ENCODE peak calls at places on chromosomes 6 and 20, in four cellular contexts. One of them, this sample, is unnamed.

GRCh38 chr6:3294921-3295871 is 36.4 kb downstream of the PSMG4 start:
- DNase-seq in HL-60: no peak
- DNase-seq in HepG2: peak
- DNase-seq in GM23338: peak
- DNase-seq in this sample: no peak

GRCh38 chr6:107704377-107705013 is 119.6 kb downstream of the SCML4 start:
- DNase-seq in HL-60: peak
- DNase-seq in HepG2: peak
- DNase-seq in GM23338: peak
- DNase-seq in this sample: peak

GRCh38 chr6:8536122-8536521 is 100.8 kb upstream of the SLC35B3 start:
- DNase-seq in HL-60: no peak
- DNase-seq in HepG2: no peak
- DNase-seq in GM23338: no peak
- DNase-seq in this sample: no peak

GRCh38 chr20:50794846-50795634 is at the start of gene BCAS4:
- DNase-seq in HL-60: peak
- DNase-seq in HepG2: peak
- DNase-seq in GM23338: peak
- DNase-seq in this sample: peak

GRCh38 chr6:168326294-168327261 is 7.0 kb upstream of the DACT2 start:
- DNase-seq in HL-60: no peak
- DNase-seq in HepG2: peak
- DNase-seq in GM23338: peak
- DNase-seq in this sample: no peak

GRCh38 chr6:113288409-113288808 is 568.7 kb upstream of the MARCKS start:
- DNase-seq in HL-60: no peak
- DNase-seq in HepG2: no peak
- DNase-seq in GM23338: no peak
- DNase-seq in this sample: no peak

GRCh38 chr6:128630213-128630612 is 109.8 kb upstream of the PTPRK start:
- DNase-seq in HL-60: no peak
- DNase-seq in HepG2: no peak
- DNase-seq in GM23338: no peak
- DNase-seq in this sample: no peak

GRCh38 chr6:4903751-4904370 is 100.0 kb downstream of the RPP40 start:
- DNase-seq in HL-60: no peak
- DNase-seq in HepG2: no peak
- DNase-seq in GM23338: no peak
- DNase-seq in this sample: no peak

GRCh38 chr6:3520541-3521220 is 63.8 kb upstream of the SLC22A23 start:
- DNase-seq in HL-60: no peak
- DNase-seq in HepG2: no peak
- DNase-seq in GM23338: no peak
- DNase-seq in this sample: no peak

GRCh38 chr20:47768016-47768953 is 17.0 kb downstream of the SULF2 start:
- DNase-seq in HL-60: no peak
- DNase-seq in HepG2: no peak
- DNase-seq in GM23338: no peak
- DNase-seq in this sample: no peak

GRCh38 chr6:17054647-17055046 is 47.2 kb upstream of the STMND1 start:
- DNase-seq in HL-60: no peak
- DNase-seq in HepG2: no peak
- DNase-seq in GM23338: no peak
- DNase-seq in this sample: no peak

GRCh38 chr20:24149881-24150307 is 161.3 kb upstream of the GGTLC1 start:
- DNase-seq in HL-60: no peak
- DNase-seq in HepG2: peak
- DNase-seq in GM23338: peak
- DNase-seq in this sample: peak

GRCh38 chr6:84615113-84615850 is 149.1 kb downstream of the TBX18 start:
- DNase-seq in HL-60: no peak
- DNase-seq in HepG2: no peak
- DNase-seq in GM23338: no peak
- DNase-seq in this sample: no peak

GRCh38 chr6:155623450-155624178 is 168.0 kb upstream of the NOX3 start:
- DNase-seq in HL-60: no peak
- DNase-seq in HepG2: no peak
- DNase-seq in GM23338: peak
- DNase-seq in this sample: no peak

GRCh38 chr6:39362487-39362865 is 40.0 kb upstream of the KCNK16 start:
- DNase-seq in HL-60: no peak
- DNase-seq in HepG2: no peak
- DNase-seq in GM23338: peak
- DNase-seq in this sample: no peak

GRCh38 chr6:130578713-130579112 is 212.9 kb downstream of the TMEM200A start:
- DNase-seq in HL-60: no peak
- DNase-seq in HepG2: no peak
- DNase-seq in GM23338: no peak
- DNase-seq in this sample: no peak

GRCh38 chr20:22402990-22403859 is 181.1 kb downstream of the FOXA2 start:
- DNase-seq in HL-60: no peak
- DNase-seq in HepG2: peak
- DNase-seq in GM23338: peak
- DNase-seq in this sample: no peak

GRCh38 chr6:10801224-10801848 is 37.0 kb downstream of the MAK start:
- DNase-seq in HL-60: peak
- DNase-seq in HepG2: peak
- DNase-seq in GM23338: peak
- DNase-seq in this sample: peak

GRCh38 chr6:142945446-142946180 is 637 bp upstream of the HIVEP2 start:
- DNase-seq in HL-60: peak
- DNase-seq in HepG2: no peak
- DNase-seq in GM23338: peak
- DNase-seq in this sample: peak

GRCh38 chr6:31197559-31198305 is 27.2 kb upstream of the POU5F1 start:
- DNase-seq in HL-60: peak
- DNase-seq in HepG2: peak
- DNase-seq in GM23338: peak
- DNase-seq in this sample: peak

GRCh38 chr6:159961523-159961922 is 7.4 kb upstream of the IGF2R start:
- DNase-seq in HL-60: peak
- DNase-seq in HepG2: no peak
- DNase-seq in GM23338: no peak
- DNase-seq in this sample: no peak

GRCh38 chr6:63671098-63671754 is 35.6 kb downstream of the PHF3 start:
- DNase-seq in HL-60: no peak
- DNase-seq in HepG2: peak
- DNase-seq in GM23338: no peak
- DNase-seq in this sample: no peak

GRCh38 chr6:64013061-64013410 is 377.4 kb downstream of the PHF3 start:
- DNase-seq in HL-60: no peak
- DNase-seq in HepG2: no peak
- DNase-seq in GM23338: no peak
- DNase-seq in this sample: no peak

GRCh38 chr20:47788741-47789080 is 3.4 kb upstream of the SULF2 start:
- DNase-seq in HL-60: no peak
- DNase-seq in HepG2: no peak
- DNase-seq in GM23338: no peak
- DNase-seq in this sample: no peak

GRCh38 chr20:19181552-19181951 is 30.9 kb upstream of the SLC24A3 start:
- DNase-seq in HL-60: no peak
- DNase-seq in HepG2: no peak
- DNase-seq in GM23338: no peak
- DNase-seq in this sample: no peak

GRCh38 chr6:57242505-57242904 is 20.4 kb upstream of the RAB23 start:
- DNase-seq in HL-60: no peak
- DNase-seq in HepG2: peak
- DNase-seq in GM23338: no peak
- DNase-seq in this sample: no peak

GRCh38 chr6:47700051-47700450 is 1.7 kb downstream of the ADGRF4 start:
- DNase-seq in HL-60: no peak
- DNase-seq in HepG2: no peak
- DNase-seq in GM23338: no peak
- DNase-seq in this sample: no peak

GRCh38 chr20:8431538-8432434 is 299.7 kb downstream of the PLCB1 start:
- DNase-seq in HL-60: no peak
- DNase-seq in HepG2: no peak
- DNase-seq in GM23338: peak
- DNase-seq in this sample: no peak

GRCh38 chr20:38290829-38291581 is 13.0 kb upstream of the BPI start:
- DNase-seq in HL-60: no peak
- DNase-seq in HepG2: peak
- DNase-seq in GM23338: peak
- DNase-seq in this sample: peak

GRCh38 chr6:20811112-20811746 is 277.0 kb downstream of the CDKAL1 start:
- DNase-seq in HL-60: no peak
- DNase-seq in HepG2: no peak
- DNase-seq in GM23338: peak
- DNase-seq in this sample: peak

GRCh38 chr6:97473979-97474378 is 191.0 kb upstream of the MMS22L start:
- DNase-seq in HL-60: no peak
- DNase-seq in HepG2: no peak
- DNase-seq in GM23338: peak
- DNase-seq in this sample: no peak

GRCh38 chr6:51350308-51350904 is 531.7 kb downstream of the TFAP2B start:
- DNase-seq in HL-60: no peak
- DNase-seq in HepG2: no peak
- DNase-seq in GM23338: peak
- DNase-seq in this sample: no peak

GRCh38 chr6:56938634-56939294 is 16.1 kb upstream of the BEND6 start:
- DNase-seq in HL-60: no peak
- DNase-seq in HepG2: peak
- DNase-seq in GM23338: no peak
- DNase-seq in this sample: peak

GRCh38 chr20:6954219-6954618 is 186.7 kb downstream of the BMP2 start:
- DNase-seq in HL-60: no peak
- DNase-seq in HepG2: no peak
- DNase-seq in GM23338: no peak
- DNase-seq in this sample: no peak

GRCh38 chr20:34628026-34628425 is 48.9 kb downstream of the PIGU start:
- DNase-seq in HL-60: no peak
- DNase-seq in HepG2: no peak
- DNase-seq in GM23338: no peak
- DNase-seq in this sample: no peak

GRCh38 chr6:165515963-165516624 is 146.9 kb downstream of the PDE10A start:
- DNase-seq in HL-60: no peak
- DNase-seq in HepG2: no peak
- DNase-seq in GM23338: no peak
- DNase-seq in this sample: no peak

GRCh38 chr6:52368002-52368401 is 6.1 kb downstream of the PAQR8 start:
- DNase-seq in HL-60: no peak
- DNase-seq in HepG2: no peak
- DNase-seq in GM23338: no peak
- DNase-seq in this sample: no peak
- H3K27ac ChIP-seq in HL-60: no peak
- H3K27ac ChIP-seq in HepG2: no peak
- H3K27ac ChIP-seq in GM23338: no peak
- H3K27ac ChIP-seq in this sample: no peak

GRCh38 chr6:75602164-75602896 is 650 bp downstream of the SENP6 start:
- DNase-seq in HL-60: peak
- DNase-seq in HepG2: no peak
- DNase-seq in GM23338: peak
- DNase-seq in this sample: peak
- TF ChIP-seq REST in HL-60: peak
- TF ChIP-seq REST in HepG2: no peak
- TF ChIP-seq REST in GM23338: no peak
- TF ChIP-seq REST in this sample: no peak

DNA sequence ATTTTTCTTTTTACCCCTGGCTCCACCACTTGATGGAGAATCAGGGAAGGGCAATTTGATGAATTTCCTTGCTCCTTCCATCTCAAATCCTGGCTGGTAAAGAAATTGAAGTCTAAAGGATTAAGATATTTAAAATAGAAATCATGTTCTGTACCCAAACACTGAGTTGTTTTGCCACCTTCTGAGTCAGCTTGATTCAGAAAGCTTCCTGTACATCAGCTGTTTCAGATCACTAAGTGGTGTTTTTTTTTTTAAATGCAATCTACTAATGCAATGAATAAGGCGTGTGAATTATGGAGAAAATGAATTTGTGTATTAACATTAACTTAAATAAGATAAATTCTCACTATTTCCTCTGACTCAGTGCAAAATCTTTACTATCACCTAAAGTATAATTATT is 11.5 kb upstream of the POPDC3 start:
- DNase-seq in HL-60: no peak
- DNase-seq in HepG2: no peak
- DNase-seq in GM23338: no peak
- DNase-seq in this sample: no peak
- H3K27ac ChIP-seq in HL-60: no peak
- H3K27ac ChIP-seq in HepG2: no peak
- H3K27ac ChIP-seq in GM23338: no peak
- H3K27ac ChIP-seq in this sample: no peak

DNA sequence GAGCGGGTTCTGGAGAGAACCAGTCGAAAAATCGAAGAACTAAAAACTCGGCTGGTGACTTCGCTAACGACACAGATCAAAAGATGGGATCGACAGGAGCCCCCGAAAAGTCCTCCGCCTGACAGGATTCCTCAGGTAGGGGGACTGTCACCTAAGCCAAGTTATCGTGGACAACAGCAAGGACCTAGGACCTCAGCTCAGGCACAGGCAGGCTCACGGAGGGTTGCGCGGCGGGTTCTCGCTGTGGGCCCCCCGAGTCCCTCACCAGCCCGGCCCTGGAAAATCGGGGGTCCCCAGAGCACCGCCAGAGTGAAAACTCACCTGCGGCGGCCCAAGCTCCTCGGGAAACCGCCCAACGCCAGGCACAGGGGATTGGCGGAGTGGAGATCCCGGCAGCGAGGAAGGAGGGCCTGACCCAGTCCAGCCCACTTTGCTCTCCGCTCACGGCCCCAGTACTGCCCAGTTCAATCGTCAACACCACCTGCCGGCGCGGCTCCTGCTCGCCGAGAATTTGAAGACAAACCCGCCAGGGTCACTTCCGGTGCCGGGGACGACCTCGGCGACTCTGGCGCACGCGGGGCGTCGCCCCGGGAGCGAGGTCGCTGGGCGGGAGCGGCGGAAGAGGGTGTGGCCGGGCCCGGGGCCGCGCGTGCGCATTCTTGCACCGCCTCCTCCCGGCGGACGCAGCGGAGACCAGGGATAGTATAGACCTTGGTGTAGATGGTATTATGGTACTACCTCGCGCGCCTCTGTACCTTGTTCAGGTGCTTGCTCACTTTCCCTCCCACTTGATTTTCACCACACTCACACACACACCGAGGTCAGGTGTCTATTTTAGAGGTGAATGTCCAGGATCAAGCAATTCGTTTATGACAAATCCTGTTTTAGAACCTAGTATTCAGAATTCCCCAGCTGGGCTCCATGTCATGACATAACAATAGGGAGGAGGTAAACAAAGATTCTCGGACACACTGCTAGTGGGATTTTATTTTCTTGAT is at the start of gene KATNA1:
- DNase-seq in HL-60: peak
- DNase-seq in HepG2: peak
- DNase-seq in GM23338: peak
- DNase-seq in this sample: peak
- TF ChIP-seq REST in HL-60: no peak
- TF ChIP-seq REST in HepG2: no peak
- TF ChIP-seq REST in GM23338: no peak
- TF ChIP-seq REST in this sample: peak